ENCODE peak calls at places on chromosomes 6 and 20, in seven cellular contexts. One of them, this sample, is unnamed.

GRCh38 chr6:139732451-139732850 is 358.0 kb upstream of the CITED2 start:
- DNase-seq in stimulated activated CD4-positive, alpha-beta T cell treated with anti-CD3 and anti-CD28 coated beads, Interleukin-1b, Interleukin-23, amount 100 ng/mL, for 1 hour: no peak
- DNase-seq in GM10248: no peak
- DNase-seq in GM23248: peak; percentile 82
- DNase-seq in colonic mucosa: peak; percentile 34
- DNase-seq in dermis blood vessel endothelial cell: peak; percentile 85
- DNase-seq in hepatocyte: peak; percentile 22
- DNase-seq in this sample: peak; percentile 91

GRCh38 chr6:165220030-165220429 is 89.4 kb downstream of the C6orf118 start:
- DNase-seq in stimulated activated CD4-positive, alpha-beta T cell treated with anti-CD3 and anti-CD28 coated beads, Interleukin-1b, Interleukin-23, amount 100 ng/mL, for 1 hour: no peak
- DNase-seq in GM10248: no peak
- DNase-seq in GM23248: no peak
- DNase-seq in colonic mucosa: no peak
- DNase-seq in dermis blood vessel endothelial cell: no peak
- DNase-seq in hepatocyte: no peak
- DNase-seq in this sample: no peak

GRCh38 chr6:30615958-30616810 is 859 bp downstream of the PPP1R10 start:
- DNase-seq in stimulated activated CD4-positive, alpha-beta T cell treated with anti-CD3 and anti-CD28 coated beads, Interleukin-1b, Interleukin-23, amount 100 ng/mL, for 1 hour: no peak
- DNase-seq in GM10248: no peak
- DNase-seq in GM23248: peak; percentile 62
- DNase-seq in colonic mucosa: no peak
- DNase-seq in dermis blood vessel endothelial cell: peak; percentile 40
- DNase-seq in hepatocyte: peak; percentile 37
- DNase-seq in this sample: peak; percentile 21

GRCh38 chr6:118810420-118811027 is 83.4 kb upstream of the ASF1A start:
- DNase-seq in stimulated activated CD4-positive, alpha-beta T cell treated with anti-CD3 and anti-CD28 coated beads, Interleukin-1b, Interleukin-23, amount 100 ng/mL, for 1 hour: peak; percentile 16
- DNase-seq in GM10248: peak; percentile 32
- DNase-seq in GM23248: no peak
- DNase-seq in colonic mucosa: no peak
- DNase-seq in dermis blood vessel endothelial cell: no peak
- DNase-seq in hepatocyte: no peak
- DNase-seq in this sample: no peak

GRCh38 chr6:30942338-30943060 is 1.7 kb downstream of the MUCL3 start:
- DNase-seq in stimulated activated CD4-positive, alpha-beta T cell treated with anti-CD3 and anti-CD28 coated beads, Interleukin-1b, Interleukin-23, amount 100 ng/mL, for 1 hour: no peak
- DNase-seq in GM10248: no peak
- DNase-seq in GM23248: peak; percentile 89
- DNase-seq in colonic mucosa: peak; percentile 79
- DNase-seq in dermis blood vessel endothelial cell: peak; percentile 79
- DNase-seq in hepatocyte: peak; percentile 90
- DNase-seq in this sample: peak; percentile 20

GRCh38 chr6:79404261-79404660 is 133.0 kb downstream of the LCA5 start:
- DNase-seq in stimulated activated CD4-positive, alpha-beta T cell treated with anti-CD3 and anti-CD28 coated beads, Interleukin-1b, Interleukin-23, amount 100 ng/mL, for 1 hour: no peak
- DNase-seq in GM10248: no peak
- DNase-seq in GM23248: no peak
- DNase-seq in colonic mucosa: no peak
- DNase-seq in dermis blood vessel endothelial cell: no peak
- DNase-seq in hepatocyte: peak; percentile 34
- DNase-seq in this sample: no peak

GRCh38 chr20:19828233-19828632 is 70.2 kb downstream of the RIN2 start:
- DNase-seq in stimulated activated CD4-positive, alpha-beta T cell treated with anti-CD3 and anti-CD28 coated beads, Interleukin-1b, Interleukin-23, amount 100 ng/mL, for 1 hour: no peak
- DNase-seq in GM10248: peak; percentile 68
- DNase-seq in GM23248: no peak
- DNase-seq in colonic mucosa: peak; percentile 18
- DNase-seq in dermis blood vessel endothelial cell: peak; percentile 79
- DNase-seq in hepatocyte: peak; percentile 39
- DNase-seq in this sample: peak; percentile 88

GRCh38 chr20:63295422-63295821 is 2.4 kb downstream of the COL20A1 start:
- DNase-seq in stimulated activated CD4-positive, alpha-beta T cell treated with anti-CD3 and anti-CD28 coated beads, Interleukin-1b, Interleukin-23, amount 100 ng/mL, for 1 hour: no peak
- DNase-seq in GM10248: no peak
- DNase-seq in GM23248: no peak
- DNase-seq in colonic mucosa: no peak
- DNase-seq in dermis blood vessel endothelial cell: no peak
- DNase-seq in hepatocyte: no peak
- DNase-seq in this sample: no peak

GRCh38 chr6:33452496-33452895 is 1.9 kb upstream of the ZBTB9 start:
- DNase-seq in stimulated activated CD4-positive, alpha-beta T cell treated with anti-CD3 and anti-CD28 coated beads, Interleukin-1b, Interleukin-23, amount 100 ng/mL, for 1 hour: no peak
- DNase-seq in GM10248: no peak
- DNase-seq in GM23248: no peak
- DNase-seq in colonic mucosa: no peak
- DNase-seq in dermis blood vessel endothelial cell: no peak
- DNase-seq in hepatocyte: no peak
- DNase-seq in this sample: no peak

GRCh38 chr6:107618672-107619071 is 128.8 kb downstream of the SOBP start:
- DNase-seq in stimulated activated CD4-positive, alpha-beta T cell treated with anti-CD3 and anti-CD28 coated beads, Interleukin-1b, Interleukin-23, amount 100 ng/mL, for 1 hour: no peak
- DNase-seq in GM10248: peak; percentile 72
- DNase-seq in GM23248: no peak
- DNase-seq in colonic mucosa: no peak
- DNase-seq in dermis blood vessel endothelial cell: no peak
- DNase-seq in hepatocyte: no peak
- DNase-seq in this sample: no peak

GRCh38 chr6:100549406-100550167 is 84.9 kb upstream of the SIM1 start:
- DNase-seq in stimulated activated CD4-positive, alpha-beta T cell treated with anti-CD3 and anti-CD28 coated beads, Interleukin-1b, Interleukin-23, amount 100 ng/mL, for 1 hour: no peak
- DNase-seq in GM10248: no peak
- DNase-seq in GM23248: peak; percentile 28
- DNase-seq in colonic mucosa: no peak
- DNase-seq in dermis blood vessel endothelial cell: no peak
- DNase-seq in hepatocyte: no peak
- DNase-seq in this sample: no peak